ENCODE peak calls at places on chromosome 20, in nine cellular contexts. D, H, O, C, Y, L, P, Z and V are unnamed samples.

GRCh38 chr20:48898210-48898609 is 23.3 kb upstream of the ARFGEF2 start:
- DNase-seq in L (no peak), C (no peak), Z (no peak), Y (no peak), D (no peak), P (peak; percentile 49), H (peak; percentile 28), O (no peak), V (no peak)

GRCh38 chr20:60062431-60063336 is 104.5 kb downstream of the CDH26 start:
- DNase-seq in C (no peak), Y (peak; percentile 46), H (peak; percentile 29), L (peak; percentile 71), P (peak; percentile 91), O (no peak), D (no peak), Z (no peak), V (no peak)

GRCh38 chr20:13755809-13756208 is 28.9 kb downstream of the ESF1 start:
- DNase-seq in C (no peak), Y (no peak), P (no peak), L (no peak), H (peak; percentile 23), O (no peak), D (no peak), Z (no peak), V (no peak)

GRCh38 chr20:22288957-22289356 is 295.4 kb downstream of the FOXA2 start:
- DNase-seq in L (no peak), O (no peak), Y (no peak), C (no peak), H (no peak), P (no peak), D (no peak), Z (no peak), V (no peak)

GRCh38 chr20:41531876-41532275 is 86.3 kb downstream of the CHD6 start:
- DNase-seq in C (no peak), Y (no peak), P (no peak), H (no peak), D (no peak), O (no peak), L (no peak), Z (no peak), V (no peak)

GRCh38 chr20:7856756-7857155 is 83.5 kb downstream of the HAO1 start:
- DNase-seq in P (peak; percentile 58), C (no peak), Y (no peak), D (no peak), H (peak; percentile 55), L (peak; percentile 58), Z (no peak), O (no peak), V (no peak)

GRCh38 chr20:11375368-11375767 is 542.3 kb upstream of the BTBD3 start:
- DNase-seq in C (no peak), Y (no peak), P (no peak), L (no peak), D (no peak), Z (no peak), O (no peak), H (no peak), V (no peak)

GRCh38 chr20:61525781-61526431 is 273.8 kb downstream of the CDH4 start:
- DNase-seq in H (peak; percentile 37), O (no peak), Y (no peak), P (no peak), D (peak; percentile 30), Z (no peak), L (no peak), C (no peak), V (no peak)

GRCh38 chr20:34220581-34220980 is 20.6 kb upstream of the ASIP start:
- DNase-seq in C (no peak), H (peak; percentile 68), O (no peak), Z (no peak), Y (no peak), L (peak; percentile 62), D (no peak), P (peak; percentile 84), V (no peak)

GRCh38 chr20:10433014-10433622 is 904 bp downstream of the MKKS start:
- DNase-seq in H (no peak), C (no peak), D (no peak), Z (no peak), Y (no peak), L (no peak), P (no peak), O (peak; percentile 23), V (no peak)

GRCh38 chr20:57049298-57049697 is 217.1 kb downstream of the BMP7 start:
- DNase-seq in Y (no peak), L (no peak), P (no peak), C (no peak), H (no peak), D (no peak), Z (no peak), O (no peak), V (no peak)

GRCh38 chr20:57051096-57051495 is 215.3 kb downstream of the BMP7 start:
- DNase-seq in P (no peak), D (no peak), Y (no peak), Z (no peak), L (no peak), O (no peak), C (no peak), H (no peak), V (no peak)

GRCh38 chr20:57048027-57048869 is 218.2 kb downstream of the BMP7 start:
- DNase-seq in P (peak; percentile 25), L (peak; percentile 12), D (peak; percentile 69), Y (no peak), C (no peak), Z (no peak), O (peak; percentile 38), H (peak; percentile 65), V (no peak)

GRCh38 chr20:57043669-57044268 is 222.7 kb downstream of the BMP7 start:
- DNase-seq in Y (no peak), C (no peak), O (no peak), P (no peak), L (no peak), Z (no peak), H (no peak), D (no peak), V (no peak)

GRCh38 chr20:57047281-57048026 is 219.0 kb downstream of the BMP7 start:
- DNase-seq in O (no peak), Y (no peak), H (no peak), C (no peak), D (no peak), P (no peak), Z (no peak), L (no peak), V (no peak)
- TF ChIP-seq CTCF in O (no peak), Y (no peak), H (peak; percentile 49), C (peak; percentile 29), D (no peak), P (peak; percentile 15), Z (peak; percentile 7), L (no peak), V (no peak)

GRCh38 chr20:62578294-62578897 is 63.9 kb upstream of the SLCO4A1 start:
- DNase-seq in H (no peak), Z (no peak), O (peak; percentile 12), P (no peak), L (no peak), D (no peak), C (no peak), Y (no peak), V (no peak)
- TF ChIP-seq CTCF in H (no peak), Z (no peak), O (no peak), P (peak; percentile 22), L (no peak), D (no peak), C (no peak), Y (no peak), V (no peak)

DNA sequence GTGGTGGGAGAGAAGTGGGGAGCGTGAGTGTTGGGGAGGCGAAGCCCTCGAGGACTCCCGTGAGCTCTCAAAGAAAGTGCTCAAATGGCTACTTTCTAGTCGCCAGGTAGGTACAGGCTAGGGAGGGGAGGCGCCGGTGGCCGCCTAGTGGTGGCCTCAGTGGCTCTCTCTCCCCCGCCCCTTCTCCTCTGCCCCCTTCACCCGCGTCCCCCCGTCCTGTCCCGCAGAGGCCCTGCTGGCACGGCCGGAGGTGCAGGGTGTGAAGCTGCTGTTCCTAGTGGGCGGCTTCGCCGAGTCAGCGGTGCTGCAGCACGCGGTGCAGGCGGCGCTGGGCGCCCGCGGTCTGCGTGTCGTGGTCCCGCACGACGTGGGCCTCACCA is 16.3 kb downstream of the ADISSP start:
- DNase-seq in H (no peak), L (no peak), Y (no peak), D (no peak), Z (no peak), C (no peak), O (no peak), P (no peak), V (no peak)
- TF ChIP-seq CTCF in H (no peak), L (peak; percentile 15), Y (no peak), D (no peak), Z (peak; percentile 45), C (no peak), O (no peak), P (no peak), V (no peak)

DNA sequence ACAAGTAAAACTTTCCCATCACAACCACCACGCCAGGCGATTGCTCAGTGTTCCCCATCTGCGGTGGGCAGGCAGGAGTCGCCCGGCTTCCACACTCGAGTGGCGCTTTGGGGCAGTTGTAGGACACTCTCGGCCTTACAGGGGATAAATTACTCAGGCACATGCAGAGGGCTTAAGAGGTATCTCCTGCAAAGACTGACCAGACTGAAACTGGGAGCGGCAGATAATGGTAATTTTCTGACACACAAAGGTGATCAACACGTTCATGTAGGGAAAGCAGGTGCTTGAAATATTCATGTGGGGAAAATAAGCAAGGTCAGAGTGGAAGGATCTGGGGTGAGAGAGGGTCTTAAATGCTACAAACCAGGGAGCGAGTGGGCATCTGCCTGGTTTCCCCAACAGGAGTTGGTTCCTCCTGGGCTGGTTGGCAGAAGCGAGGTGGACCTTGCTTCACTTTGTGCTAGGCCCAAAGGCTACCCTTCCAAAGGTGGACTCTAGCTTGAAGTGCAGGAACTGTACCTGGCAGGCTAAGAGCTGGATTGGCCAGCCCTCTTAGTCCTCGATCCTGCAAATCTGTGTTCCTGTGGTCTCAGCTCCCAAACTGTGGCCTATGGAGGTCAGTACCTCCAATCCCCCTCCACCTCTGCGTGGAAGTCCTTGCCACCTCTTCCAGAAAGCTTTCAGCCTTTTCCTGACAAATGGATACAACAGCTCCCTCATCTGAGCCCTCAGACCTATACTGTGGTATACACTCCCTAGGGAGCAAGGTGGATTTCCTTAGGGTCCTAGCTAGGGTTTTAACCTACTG is 16.7 kb downstream of the PLAGL2 start:
- DNase-seq in Z (no peak), C (no peak), O (no peak), P (no peak), H (peak; percentile 23), L (no peak), D (no peak), Y (no peak), V (no peak)
- TF ChIP-seq CTCF in Z (no peak), C (no peak), O (no peak), P (no peak), H (no peak), L (no peak), D (no peak), Y (no peak), V (no peak)